ENCODE peak calls at places on chromosomes 4 and X, in four cellular contexts. R, U, Q and Y are unnamed samples.

GRCh38 chr4:152920768-152921167 is 15.4 kb upstream of the FHDC1 start:
- DNase-seq in R (peak), U (peak), Q (peak), Y (no peak)

GRCh38 chrX:12701625-12702024 is 89.6 kb upstream of the PRPS2 start:
- DNase-seq in R (peak), U (peak), Q (peak), Y (peak)

GRCh38 chrX:150372756-150373155 is 9.6 kb downstream of the MAMLD1 start:
- DNase-seq in R (no peak), U (no peak), Q (no peak), Y (no peak)

GRCh38 chr4:53497446-53498069 is 93.7 kb downstream of the LNX1 start:
- DNase-seq in R (no peak), U (peak), Q (no peak), Y (no peak)

GRCh38 chrX:68732906-68733493 is 85.5 kb downstream of the STARD8 start:
- DNase-seq in R (peak), U (peak), Q (peak), Y (peak)

GRCh38 chr4:7594013-7594412 is 159.3 kb upstream of the PSAPL1 start:
- DNase-seq in R (no peak), U (no peak), Q (no peak), Y (no peak)

GRCh38 chr4:88177981-88178632 is 19.7 kb upstream of the ABCG2 start:
- DNase-seq in R (peak), U (peak), Q (peak), Y (peak)

GRCh38 chr4:172173206-172173605 is 360.0 kb downstream of the GALNTL6 start:
- DNase-seq in R (no peak), U (no peak), Q (no peak), Y (no peak)

GRCh38 chr4:61094854-61095598 is 105.1 kb upstream of the ADGRL3 start:
- DNase-seq in R (no peak), U (no peak), Q (no peak), Y (no peak)

GRCh38 chrX:72620550-72621145 is 48.0 kb upstream of the HDAC8 start:
- DNase-seq in R (peak), U (peak), Q (peak), Y (no peak)

GRCh38 chrX:66328950-66329596 is 165.0 kb downstream of the HEPH start:
- DNase-seq in R (no peak), U (no peak), Q (no peak), Y (no peak)

GRCh38 chrX:48791063-48791820 is 4.9 kb downstream of the GATA1 start:
- DNase-seq in R (no peak), U (no peak), Q (no peak), Y (no peak)

GRCh38 chrX:41827886-41828285 is 95.5 kb downstream of the CASK start:
- DNase-seq in R (no peak), U (no peak), Q (no peak), Y (no peak)

GRCh38 chr4:16893141-16893571 is 5.3 kb downstream of the LDB2 start:
- DNase-seq in R (no peak), U (peak), Q (no peak), Y (no peak)

GRCh38 chr4:72208421-72209075 is 176.7 kb downstream of the NPFFR2 start:
- DNase-seq in R (no peak), U (no peak), Q (no peak), Y (no peak)

GRCh38 chr4:139611391-139611790 is 54.2 kb upstream of the MGST2 start:
- DNase-seq in R (no peak), U (no peak), Q (no peak), Y (no peak)

GRCh38 chr4:84498203-84499026 is 677 bp downstream of the NKX6-1 start:
- DNase-seq in R (peak), U (peak), Q (peak), Y (no peak)

GRCh38 chr4:17958185-17958584 is 63.4 kb downstream of the LCORL start:
- DNase-seq in R (no peak), U (no peak), Q (no peak), Y (no peak)

GRCh38 chrX:42466706-42467105 is 311.3 kb downstream of the PPP1R2C start:
- DNase-seq in R (no peak), U (no peak), Q (no peak), Y (no peak)

GRCh38 chr4:16048639-16049448 is 35.0 kb downstream of the PROM1 start:
- DNase-seq in R (no peak), U (no peak), Q (no peak), Y (no peak)

GRCh38 chrX:118528089-118528753 is 32.6 kb downstream of the DOCK11 start:
- DNase-seq in R (no peak), U (no peak), Q (no peak), Y (no peak)

GRCh38 chr4:184099541-184099966 is 118.1 kb downstream of the ENPP6 start:
- DNase-seq in R (no peak), U (no peak), Q (no peak), Y (no peak)

GRCh38 chr4:128380306-128380705 is 92.7 kb upstream of the PGRMC2 start:
- DNase-seq in R (no peak), U (no peak), Q (no peak), Y (peak)

GRCh38 chr4:128376958-128377357 is 89.3 kb upstream of the PGRMC2 start:
- DNase-seq in R (no peak), U (no peak), Q (no peak), Y (no peak)

GRCh38 chr4:128378668-128379067 is 91.1 kb upstream of the PGRMC2 start:
- DNase-seq in R (no peak), U (no peak), Q (no peak), Y (no peak)

GRCh38 chr4:128381748-128382559 is 94.3 kb upstream of the PGRMC2 start:
- DNase-seq in R (no peak), U (no peak), Q (no peak), Y (no peak)

GRCh38 chr4:128379860-128380259 is 92.2 kb upstream of the PGRMC2 start:
- DNase-seq in R (no peak), U (peak), Q (peak), Y (no peak)
- TF ChIP-seq CTCF in R (peak), U (peak), Q (peak), Y (peak)

GRCh38 chr4:75724066-75724866 is at the start of gene USO1:
- DNase-seq in R (peak), U (peak), Q (peak), Y (peak)
- TF ChIP-seq REST in R (no peak), U (no peak), Q (no peak), Y (peak)

DNA sequence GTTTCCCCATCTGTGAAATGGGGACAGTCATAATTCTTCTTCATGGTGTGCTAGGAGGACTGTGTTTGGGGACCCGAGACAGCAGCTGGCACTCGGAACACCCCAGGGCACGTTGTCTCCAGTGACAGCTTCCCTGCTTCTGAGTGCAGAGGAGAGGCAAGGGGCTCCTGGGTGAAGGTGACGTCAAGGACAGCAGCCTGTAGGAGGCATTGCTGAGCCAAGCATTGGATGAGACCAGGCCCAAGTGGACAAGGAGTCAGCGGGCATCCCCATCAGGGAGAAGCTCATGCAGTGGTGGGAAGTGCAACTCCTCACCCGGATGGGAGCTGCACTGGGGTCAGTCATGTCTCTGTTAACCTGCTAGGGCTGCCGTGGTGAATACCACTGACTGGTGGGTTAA is 46.1 kb downstream of the EVC start:
- DNase-seq in R (no peak), U (no peak), Q (no peak), Y (no peak)
- TF ChIP-seq CTCF in R (no peak), U (peak), Q (no peak), Y (no peak)

GRCh38 chr4:169971456-169972015 is 54.7 kb downstream of the MFAP3L start:
- DNase-seq in R (no peak), U (no peak), Q (no peak), Y (no peak)

GRCh38 chr4:169975131-169975836 is 50.9 kb downstream of the MFAP3L start:
- DNase-seq in R (no peak), U (no peak), Q (no peak), Y (no peak)

GRCh38 chr4:169976951-169977350 is 49.2 kb downstream of the MFAP3L start:
- DNase-seq in R (no peak), U (peak), Q (no peak), Y (no peak)

GRCh38 chr4:169975837-169976796 is 50.1 kb downstream of the MFAP3L start:
- DNase-seq in R (no peak), U (no peak), Q (peak), Y (no peak)
- TF ChIP-seq REST in R (no peak), U (no peak), Q (no peak), Y (no peak)

GRCh38 chrX:122703762-122704161 is 480.3 kb upstream of the GRIA3 start:
- DNase-seq in R (no peak), U (peak), Q (no peak), Y (no peak)
- TF ChIP-seq CTCF in R (no peak), U (peak), Q (no peak), Y (no peak)